ENCODE peak calls at places on chromosomes 2 and 18, in six cellular contexts. X, U, M, I, L and H are unnamed samples.
A peak's percentile ranks its signal among the peaks of the same experiment; 100 is the strongest.

GRCh38 chr2:88657131-88657530 is 29.9 kb upstream of the EIF2AK3 start:
- DNase-seq in X (peak; percentile 62), U (no peak), M (no peak), I (no peak), L (no peak), H (no peak)

GRCh38 chr2:24214880-24215279 is 40.0 kb downstream of the FAM228A start:
- DNase-seq in X (no peak), U (no peak), M (peak; percentile 48), I (no peak), L (no peak), H (no peak)

GRCh38 chr2:204012081-204012653 is 75.6 kb downstream of the ICOS start:
- DNase-seq in X (peak; percentile 30), U (no peak), M (no peak), I (no peak), L (no peak), H (no peak)

GRCh38 chr18:57188851-57189565 is 42.1 kb downstream of the BOD1L2 start:
- DNase-seq in X (no peak), U (no peak), M (no peak), I (no peak), L (no peak), H (no peak)

GRCh38 chr18:29594494-29594893 is 1417.6 kb upstream of the CDH2 start:
- DNase-seq in X (no peak), U (no peak), M (no peak), I (no peak), L (no peak), H (no peak)

GRCh38 chr18:49866680-49867079 is 53.3 kb upstream of the ACAA2 start:
- DNase-seq in X (no peak), U (no peak), M (no peak), I (no peak), L (no peak), H (no peak)

GRCh38 chr2:23330214-23330613 is 54.8 kb upstream of the KLHL29 start:
- DNase-seq in X (peak; percentile 33), U (no peak), M (peak; percentile 20), I (no peak), L (peak; percentile 17), H (peak; percentile 7)

GRCh38 chr2:192087398-192087958 is 107.3 kb downstream of the TMEFF2 start:
- DNase-seq in X (no peak), U (no peak), M (no peak), I (no peak), L (no peak), H (peak; percentile 23)

GRCh38 chr2:44360749-44361329 is 455 bp downstream of the PREPL start:
- DNase-seq in X (peak; percentile 29), U (no peak), M (peak; percentile 25), I (no peak), L (peak; percentile 25), H (no peak)

GRCh38 chr2:66440011-66440542 is 5.2 kb downstream of the MEIS1 start:
- DNase-seq in X (peak; percentile 46), U (peak; percentile 36), M (no peak), I (no peak), L (peak; percentile 20), H (no peak)

GRCh38 chr2:117615106-117615505 is 199.4 kb upstream of the DDX18 start:
- DNase-seq in X (no peak), U (no peak), M (no peak), I (no peak), L (no peak), H (no peak)

GRCh38 chr2:26344581-26345283 is 1.2 kb upstream of the SELENOI start:
- DNase-seq in X (peak; percentile 51), U (no peak), M (peak; percentile 30), I (no peak), L (no peak), H (no peak)

GRCh38 chr2:98761267-98761781 is 30.4 kb upstream of the MGAT4A start:
- DNase-seq in X (no peak), U (no peak), M (peak; percentile 92), I (no peak), L (no peak), H (no peak)

GRCh38 chr2:142716463-142717242 is 160.8 kb upstream of the KYNU start:
- DNase-seq in X (no peak), U (no peak), M (no peak), I (no peak), L (no peak), H (no peak)

GRCh38 chr2:119788751-119789150 is 29.0 kb downstream of the PTPN4 start:
- DNase-seq in X (no peak), U (no peak), M (no peak), I (no peak), L (no peak), H (no peak)

GRCh38 chr2:160305081-160305750 is 105.1 kb upstream of the ITGB6 start:
- DNase-seq in X (peak; percentile 74), U (no peak), M (no peak), I (no peak), L (no peak), H (no peak)

GRCh38 chr2:10752236-10752635 is 30.8 kb downstream of the ATP6V1C2 start:
- DNase-seq in X (no peak), U (no peak), M (no peak), I (no peak), L (no peak), H (no peak)

GRCh38 chr2:119647440-119648169 is 31.4 kb upstream of the TMEM177 start:
- DNase-seq in X (peak; percentile 28), U (no peak), M (no peak), I (peak; percentile 12), L (no peak), H (no peak)

GRCh38 chr2:219634171-219634940 is 6.9 kb downstream of the SLC4A3 start:
- DNase-seq in X (no peak), U (peak; percentile 69), M (no peak), I (no peak), L (no peak), H (no peak)

GRCh38 chr2:233165895-233166661 is 85.4 kb upstream of the ATG16L1 start:
- DNase-seq in X (peak; percentile 22), U (peak; percentile 94), M (no peak), I (no peak), L (no peak), H (no peak)

GRCh38 chr2:156110890-156111289 is 221.6 kb downstream of the NR4A2 start:
- DNase-seq in X (peak; percentile 2), U (no peak), M (peak; percentile 31), I (peak; percentile 12), L (no peak), H (no peak)

GRCh38 chr2:11914455-11914854 is 168.0 kb downstream of the LPIN1 start:
- DNase-seq in X (no peak), U (no peak), M (no peak), I (no peak), L (no peak), H (no peak)

GRCh38 chr2:223760838-223761502 is 76.4 kb downstream of the AP1S3 start:
- DNase-seq in X (peak; percentile 89), U (peak; percentile 77), M (peak; percentile 47), I (no peak), L (peak; percentile 69), H (no peak)

GRCh38 chr2:73101626-73102256 is 11.0 kb downstream of the RAB11FIP5 start:
- DNase-seq in X (peak; percentile 84), U (no peak), M (no peak), I (no peak), L (peak; percentile 53), H (no peak)

GRCh38 chr2:120823551-120823950 is 87.9 kb downstream of the GLI2 start:
- DNase-seq in X (no peak), U (no peak), M (no peak), I (no peak), L (no peak), H (no peak)

GRCh38 chr2:26559556-26559955 is 81.6 kb downstream of the CIB4 start:
- DNase-seq in X (no peak), U (no peak), M (no peak), I (no peak), L (no peak), H (no peak)

GRCh38 chr2:30147715-30148611 is 1.2 kb downstream of the YPEL5 start:
- DNase-seq in X (peak; percentile 68), U (peak; percentile 95), M (peak; percentile 75), I (peak; percentile 91), L (peak; percentile 97), H (peak; percentile 4)

GRCh38 chr2:9207641-9208301 is 1.2 kb downstream of the ASAP2 start:
- DNase-seq in X (peak; percentile 20), U (peak; percentile 80), M (peak; percentile 11), I (no peak), L (peak; percentile 49), H (no peak)

GRCh38 chr2:97858442-97858841 is 137.3 kb downstream of the TMEM131 start:
- DNase-seq in X (no peak), U (no peak), M (no peak), I (no peak), L (no peak), H (no peak)

GRCh38 chr18:905948-906415 is 1.3 kb downstream of the ADCYAP1 start:
- DNase-seq in X (no peak), U (peak; percentile 63), M (no peak), I (no peak), L (peak; percentile 22), H (no peak)

GRCh38 chr2:45268631-45269030 is 259.4 kb upstream of the SIX2 start:
- DNase-seq in X (no peak), U (no peak), M (no peak), I (no peak), L (no peak), H (no peak)

GRCh38 chr2:220747736-220748135 is 824.4 kb downstream of the EPHA4 start:
- DNase-seq in X (no peak), U (no peak), M (no peak), I (no peak), L (no peak), H (no peak)

GRCh38 chr2:150327546-150328495 is 159.6 kb downstream of the RND3 start:
- DNase-seq in X (no peak), U (no peak), M (no peak), I (no peak), L (no peak), H (peak; percentile 7)

GRCh38 chr2:10970666-10971065 is 58.9 kb downstream of the KCNF1 start:
- DNase-seq in X (no peak), U (peak; percentile 22), M (no peak), I (no peak), L (no peak), H (no peak)